ENCODE peak calls at places on chromosomes 12 and 14, in ten cellular contexts. One of them, this sample, is unnamed.

GRCh38 chr12:116687888-116688287 is 50.0 kb downstream of the SPRING1 start:
- DNase-seq in HTR-8/SVneo: peak
- DNase-seq in CD8-positive, alpha-beta T cell: peak
- DNase-seq in stimulated activated CD4-positive, alpha-beta T cell treated with anti-CD3 and anti-CD28 coated beads, Interleukin-2, amount 100 ng/mL, for 48 hours: peak
- DNase-seq in NCI-H2081: no peak
- DNase-seq in GM13976: peak
- DNase-seq in GM23338: peak
- DNase-seq in stimulated activated CD8-positive, alpha-beta memory T cell treated with anti-CD3 and anti-CD28 coated beads, Interleukin-4, amount 100 ng/mL, for 48 hours: peak
- DNase-seq in WTC11: peak
- DNase-seq in NCI-H1105: no peak
- DNase-seq in this sample: no peak

GRCh38 chr12:22609501-22609900 is 15.5 kb upstream of the ETNK1 start:
- DNase-seq in HTR-8/SVneo: no peak
- DNase-seq in CD8-positive, alpha-beta T cell: no peak
- DNase-seq in stimulated activated CD4-positive, alpha-beta T cell treated with anti-CD3 and anti-CD28 coated beads, Interleukin-2, amount 100 ng/mL, for 48 hours: no peak
- DNase-seq in NCI-H2081: no peak
- DNase-seq in GM13976: no peak
- DNase-seq in GM23338: no peak
- DNase-seq in stimulated activated CD8-positive, alpha-beta memory T cell treated with anti-CD3 and anti-CD28 coated beads, Interleukin-4, amount 100 ng/mL, for 48 hours: no peak
- DNase-seq in WTC11: no peak
- DNase-seq in NCI-H1105: no peak
- DNase-seq in this sample: no peak

GRCh38 chr14:102774391-102775153 is 2.7 kb upstream of the TRAF3 start:
- DNase-seq in HTR-8/SVneo: peak
- DNase-seq in CD8-positive, alpha-beta T cell: peak
- DNase-seq in stimulated activated CD4-positive, alpha-beta T cell treated with anti-CD3 and anti-CD28 coated beads, Interleukin-2, amount 100 ng/mL, for 48 hours: no peak
- DNase-seq in NCI-H2081: peak
- DNase-seq in GM13976: peak
- DNase-seq in GM23338: peak
- DNase-seq in stimulated activated CD8-positive, alpha-beta memory T cell treated with anti-CD3 and anti-CD28 coated beads, Interleukin-4, amount 100 ng/mL, for 48 hours: peak
- DNase-seq in WTC11: peak
- DNase-seq in NCI-H1105: peak
- DNase-seq in this sample: no peak

GRCh38 chr14:77011226-77011762 is 17.2 kb downstream of the IRF2BPL start:
- DNase-seq in HTR-8/SVneo: no peak
- DNase-seq in CD8-positive, alpha-beta T cell: no peak
- DNase-seq in stimulated activated CD4-positive, alpha-beta T cell treated with anti-CD3 and anti-CD28 coated beads, Interleukin-2, amount 100 ng/mL, for 48 hours: no peak
- DNase-seq in NCI-H2081: peak
- DNase-seq in GM13976: no peak
- DNase-seq in GM23338: no peak
- DNase-seq in stimulated activated CD8-positive, alpha-beta memory T cell treated with anti-CD3 and anti-CD28 coated beads, Interleukin-4, amount 100 ng/mL, for 48 hours: no peak
- DNase-seq in WTC11: no peak
- DNase-seq in NCI-H1105: peak
- DNase-seq in this sample: no peak

GRCh38 chr12:46920503-46920902 is 94.7 kb upstream of the SLC38A4 start:
- DNase-seq in HTR-8/SVneo: no peak
- DNase-seq in CD8-positive, alpha-beta T cell: no peak
- DNase-seq in stimulated activated CD4-positive, alpha-beta T cell treated with anti-CD3 and anti-CD28 coated beads, Interleukin-2, amount 100 ng/mL, for 48 hours: no peak
- DNase-seq in NCI-H2081: no peak
- DNase-seq in GM13976: peak
- DNase-seq in GM23338: no peak
- DNase-seq in stimulated activated CD8-positive, alpha-beta memory T cell treated with anti-CD3 and anti-CD28 coated beads, Interleukin-4, amount 100 ng/mL, for 48 hours: no peak
- DNase-seq in WTC11: no peak
- DNase-seq in NCI-H1105: no peak
- DNase-seq in this sample: no peak

GRCh38 chr14:49858383-49858782 is 5.8 kb upstream of the NEMF start:
- DNase-seq in HTR-8/SVneo: no peak
- DNase-seq in CD8-positive, alpha-beta T cell: no peak
- DNase-seq in stimulated activated CD4-positive, alpha-beta T cell treated with anti-CD3 and anti-CD28 coated beads, Interleukin-2, amount 100 ng/mL, for 48 hours: no peak
- DNase-seq in NCI-H2081: no peak
- DNase-seq in GM13976: no peak
- DNase-seq in GM23338: peak
- DNase-seq in stimulated activated CD8-positive, alpha-beta memory T cell treated with anti-CD3 and anti-CD28 coated beads, Interleukin-4, amount 100 ng/mL, for 48 hours: no peak
- DNase-seq in WTC11: no peak
- DNase-seq in NCI-H1105: no peak
- DNase-seq in this sample: no peak

GRCh38 chr12:116508145-116509121 is 50.7 kb upstream of the MAP1LC3B2 start:
- DNase-seq in HTR-8/SVneo: no peak
- DNase-seq in CD8-positive, alpha-beta T cell: no peak
- DNase-seq in stimulated activated CD4-positive, alpha-beta T cell treated with anti-CD3 and anti-CD28 coated beads, Interleukin-2, amount 100 ng/mL, for 48 hours: no peak
- DNase-seq in NCI-H2081: no peak
- DNase-seq in GM13976: peak
- DNase-seq in GM23338: peak
- DNase-seq in stimulated activated CD8-positive, alpha-beta memory T cell treated with anti-CD3 and anti-CD28 coated beads, Interleukin-4, amount 100 ng/mL, for 48 hours: peak
- DNase-seq in WTC11: peak
- DNase-seq in NCI-H1105: no peak
- DNase-seq in this sample: no peak

GRCh38 chr14:71665157-71665556 is 267.1 kb upstream of the RGS6 start:
- DNase-seq in HTR-8/SVneo: no peak
- DNase-seq in CD8-positive, alpha-beta T cell: no peak
- DNase-seq in stimulated activated CD4-positive, alpha-beta T cell treated with anti-CD3 and anti-CD28 coated beads, Interleukin-2, amount 100 ng/mL, for 48 hours: no peak
- DNase-seq in NCI-H2081: no peak
- DNase-seq in GM13976: no peak
- DNase-seq in GM23338: no peak
- DNase-seq in stimulated activated CD8-positive, alpha-beta memory T cell treated with anti-CD3 and anti-CD28 coated beads, Interleukin-4, amount 100 ng/mL, for 48 hours: no peak
- DNase-seq in WTC11: no peak
- DNase-seq in NCI-H1105: no peak
- DNase-seq in this sample: no peak

GRCh38 chr14:99628832-99629618 is 15.9 kb upstream of the HHIPL1 start:
- DNase-seq in HTR-8/SVneo: peak
- DNase-seq in CD8-positive, alpha-beta T cell: peak
- DNase-seq in stimulated activated CD4-positive, alpha-beta T cell treated with anti-CD3 and anti-CD28 coated beads, Interleukin-2, amount 100 ng/mL, for 48 hours: peak
- DNase-seq in NCI-H2081: peak
- DNase-seq in GM13976: peak
- DNase-seq in GM23338: peak
- DNase-seq in stimulated activated CD8-positive, alpha-beta memory T cell treated with anti-CD3 and anti-CD28 coated beads, Interleukin-4, amount 100 ng/mL, for 48 hours: peak
- DNase-seq in WTC11: peak
- DNase-seq in NCI-H1105: peak
- DNase-seq in this sample: peak

GRCh38 chr14:24224618-24225071 is 7.5 kb downstream of the NEDD8 start:
- DNase-seq in HTR-8/SVneo: no peak
- DNase-seq in CD8-positive, alpha-beta T cell: no peak
- DNase-seq in stimulated activated CD4-positive, alpha-beta T cell treated with anti-CD3 and anti-CD28 coated beads, Interleukin-2, amount 100 ng/mL, for 48 hours: no peak
- DNase-seq in NCI-H2081: no peak
- DNase-seq in GM13976: no peak
- DNase-seq in GM23338: no peak
- DNase-seq in stimulated activated CD8-positive, alpha-beta memory T cell treated with anti-CD3 and anti-CD28 coated beads, Interleukin-4, amount 100 ng/mL, for 48 hours: no peak
- DNase-seq in WTC11: no peak
- DNase-seq in NCI-H1105: no peak
- DNase-seq in this sample: no peak

GRCh38 chr12:116194935-116195431 is 82.5 kb downstream of the MED13L start:
- DNase-seq in HTR-8/SVneo: no peak
- DNase-seq in CD8-positive, alpha-beta T cell: peak
- DNase-seq in stimulated activated CD4-positive, alpha-beta T cell treated with anti-CD3 and anti-CD28 coated beads, Interleukin-2, amount 100 ng/mL, for 48 hours: peak
- DNase-seq in NCI-H2081: no peak
- DNase-seq in GM13976: peak
- DNase-seq in GM23338: no peak
- DNase-seq in stimulated activated CD8-positive, alpha-beta memory T cell treated with anti-CD3 and anti-CD28 coated beads, Interleukin-4, amount 100 ng/mL, for 48 hours: peak
- DNase-seq in WTC11: no peak
- DNase-seq in NCI-H1105: no peak
- DNase-seq in this sample: no peak